ENCODE peak calls at places on chromosome X, in ten cellular contexts. One of them, this sample, is unnamed.

GRCh38 chrX:85203461-85203970 is 40.1 kb downstream of the SATL1 start:
- DNase-seq in GM12865: no peak
- DNase-seq in stimulated activated CD8-positive, alpha-beta memory T cell treated with anti-CD3 and anti-CD28 coated beads, Interleukin-7, amount 100 ng/mL, for 24 hours: no peak
- DNase-seq in activated T-helper 1 cell treated with anti-CD3 and anti-CD28 coated beads, Interleukin-12 subunit alpha, Interleukin-12 subunit beta, Interleukin-2, Interleukin-4 antibody, amounts not matched to agents 30 ng/mL and 10 ng/mL and 1 ng/mL, durations not matched to agents 14 hours and 24 hours and 36 hours: no peak
- DNase-seq in pancreas: no peak
- DNase-seq in naive thymus-derived CD4-positive, alpha-beta T cell: no peak
- DNase-seq in fibroblast of villous mesenchyme: no peak
- DNase-seq in omental fat pad: no peak
- DNase-seq in body of pancreas: no peak
- DNase-seq in cardiac fibroblast: no peak
- DNase-seq in this sample: no peak

GRCh38 chrX:154804957-154805695 is at the start of gene MPP1:
- DNase-seq in GM12865: peak
- DNase-seq in stimulated activated CD8-positive, alpha-beta memory T cell treated with anti-CD3 and anti-CD28 coated beads, Interleukin-7, amount 100 ng/mL, for 24 hours: peak
- DNase-seq in activated T-helper 1 cell treated with anti-CD3 and anti-CD28 coated beads, Interleukin-12 subunit alpha, Interleukin-12 subunit beta, Interleukin-2, Interleukin-4 antibody, amounts not matched to agents 30 ng/mL and 10 ng/mL and 1 ng/mL, durations not matched to agents 14 hours and 24 hours and 36 hours: peak
- DNase-seq in pancreas: peak
- DNase-seq in naive thymus-derived CD4-positive, alpha-beta T cell: peak
- DNase-seq in fibroblast of villous mesenchyme: peak
- DNase-seq in omental fat pad: no peak
- DNase-seq in body of pancreas: peak
- DNase-seq in cardiac fibroblast: peak
- DNase-seq in this sample: peak

GRCh38 chrX:10685923-10686595 is 65.7 kb upstream of the MID1 start:
- DNase-seq in GM12865: no peak
- DNase-seq in stimulated activated CD8-positive, alpha-beta memory T cell treated with anti-CD3 and anti-CD28 coated beads, Interleukin-7, amount 100 ng/mL, for 24 hours: no peak
- DNase-seq in activated T-helper 1 cell treated with anti-CD3 and anti-CD28 coated beads, Interleukin-12 subunit alpha, Interleukin-12 subunit beta, Interleukin-2, Interleukin-4 antibody, amounts not matched to agents 30 ng/mL and 10 ng/mL and 1 ng/mL, durations not matched to agents 14 hours and 24 hours and 36 hours: no peak
- DNase-seq in pancreas: no peak
- DNase-seq in naive thymus-derived CD4-positive, alpha-beta T cell: no peak
- DNase-seq in fibroblast of villous mesenchyme: no peak
- DNase-seq in omental fat pad: no peak
- DNase-seq in body of pancreas: no peak
- DNase-seq in cardiac fibroblast: no peak
- DNase-seq in this sample: no peak

GRCh38 chrX:38175140-38175539 is 45.5 kb downstream of the SRPX start:
- DNase-seq in GM12865: peak
- DNase-seq in stimulated activated CD8-positive, alpha-beta memory T cell treated with anti-CD3 and anti-CD28 coated beads, Interleukin-7, amount 100 ng/mL, for 24 hours: no peak
- DNase-seq in activated T-helper 1 cell treated with anti-CD3 and anti-CD28 coated beads, Interleukin-12 subunit alpha, Interleukin-12 subunit beta, Interleukin-2, Interleukin-4 antibody, amounts not matched to agents 30 ng/mL and 10 ng/mL and 1 ng/mL, durations not matched to agents 14 hours and 24 hours and 36 hours: no peak
- DNase-seq in pancreas: peak
- DNase-seq in naive thymus-derived CD4-positive, alpha-beta T cell: no peak
- DNase-seq in fibroblast of villous mesenchyme: peak
- DNase-seq in omental fat pad: no peak
- DNase-seq in body of pancreas: peak
- DNase-seq in cardiac fibroblast: no peak
- DNase-seq in this sample: peak

GRCh38 chrX:22063284-22063683 is 31.2 kb downstream of the PHEX start:
- DNase-seq in GM12865: peak
- DNase-seq in stimulated activated CD8-positive, alpha-beta memory T cell treated with anti-CD3 and anti-CD28 coated beads, Interleukin-7, amount 100 ng/mL, for 24 hours: no peak
- DNase-seq in activated T-helper 1 cell treated with anti-CD3 and anti-CD28 coated beads, Interleukin-12 subunit alpha, Interleukin-12 subunit beta, Interleukin-2, Interleukin-4 antibody, amounts not matched to agents 30 ng/mL and 10 ng/mL and 1 ng/mL, durations not matched to agents 14 hours and 24 hours and 36 hours: peak
- DNase-seq in pancreas: no peak
- DNase-seq in naive thymus-derived CD4-positive, alpha-beta T cell: no peak
- DNase-seq in fibroblast of villous mesenchyme: no peak
- DNase-seq in omental fat pad: no peak
- DNase-seq in body of pancreas: no peak
- DNase-seq in cardiac fibroblast: peak
- DNase-seq in this sample: no peak

GRCh38 chrX:79715448-79715847 is 299.1 kb upstream of the TBX22 start:
- DNase-seq in GM12865: no peak
- DNase-seq in stimulated activated CD8-positive, alpha-beta memory T cell treated with anti-CD3 and anti-CD28 coated beads, Interleukin-7, amount 100 ng/mL, for 24 hours: no peak
- DNase-seq in activated T-helper 1 cell treated with anti-CD3 and anti-CD28 coated beads, Interleukin-12 subunit alpha, Interleukin-12 subunit beta, Interleukin-2, Interleukin-4 antibody, amounts not matched to agents 30 ng/mL and 10 ng/mL and 1 ng/mL, durations not matched to agents 14 hours and 24 hours and 36 hours: no peak
- DNase-seq in pancreas: no peak
- DNase-seq in naive thymus-derived CD4-positive, alpha-beta T cell: no peak
- DNase-seq in fibroblast of villous mesenchyme: no peak
- DNase-seq in omental fat pad: no peak
- DNase-seq in body of pancreas: no peak
- DNase-seq in cardiac fibroblast: no peak
- DNase-seq in this sample: no peak

GRCh38 chrX:67692246-67692645 is 148.4 kb downstream of the AR start:
- DNase-seq in GM12865: peak
- DNase-seq in stimulated activated CD8-positive, alpha-beta memory T cell treated with anti-CD3 and anti-CD28 coated beads, Interleukin-7, amount 100 ng/mL, for 24 hours: no peak
- DNase-seq in activated T-helper 1 cell treated with anti-CD3 and anti-CD28 coated beads, Interleukin-12 subunit alpha, Interleukin-12 subunit beta, Interleukin-2, Interleukin-4 antibody, amounts not matched to agents 30 ng/mL and 10 ng/mL and 1 ng/mL, durations not matched to agents 14 hours and 24 hours and 36 hours: no peak
- DNase-seq in pancreas: no peak
- DNase-seq in naive thymus-derived CD4-positive, alpha-beta T cell: no peak
- DNase-seq in fibroblast of villous mesenchyme: peak
- DNase-seq in omental fat pad: no peak
- DNase-seq in body of pancreas: no peak
- DNase-seq in cardiac fibroblast: peak
- DNase-seq in this sample: no peak

GRCh38 chrX:118928126-118928525 is 46.3 kb upstream of the LONRF3 start:
- DNase-seq in GM12865: no peak
- DNase-seq in stimulated activated CD8-positive, alpha-beta memory T cell treated with anti-CD3 and anti-CD28 coated beads, Interleukin-7, amount 100 ng/mL, for 24 hours: no peak
- DNase-seq in activated T-helper 1 cell treated with anti-CD3 and anti-CD28 coated beads, Interleukin-12 subunit alpha, Interleukin-12 subunit beta, Interleukin-2, Interleukin-4 antibody, amounts not matched to agents 30 ng/mL and 10 ng/mL and 1 ng/mL, durations not matched to agents 14 hours and 24 hours and 36 hours: no peak
- DNase-seq in pancreas: no peak
- DNase-seq in naive thymus-derived CD4-positive, alpha-beta T cell: no peak
- DNase-seq in fibroblast of villous mesenchyme: peak
- DNase-seq in omental fat pad: no peak
- DNase-seq in body of pancreas: no peak
- DNase-seq in cardiac fibroblast: peak
- DNase-seq in this sample: no peak

GRCh38 chrX:153989971-153990655 is 17.6 kb downstream of the TMEM187 start:
- DNase-seq in GM12865: no peak
- DNase-seq in stimulated activated CD8-positive, alpha-beta memory T cell treated with anti-CD3 and anti-CD28 coated beads, Interleukin-7, amount 100 ng/mL, for 24 hours: no peak
- DNase-seq in activated T-helper 1 cell treated with anti-CD3 and anti-CD28 coated beads, Interleukin-12 subunit alpha, Interleukin-12 subunit beta, Interleukin-2, Interleukin-4 antibody, amounts not matched to agents 30 ng/mL and 10 ng/mL and 1 ng/mL, durations not matched to agents 14 hours and 24 hours and 36 hours: no peak
- DNase-seq in pancreas: no peak
- DNase-seq in naive thymus-derived CD4-positive, alpha-beta T cell: no peak
- DNase-seq in fibroblast of villous mesenchyme: no peak
- DNase-seq in omental fat pad: no peak
- DNase-seq in body of pancreas: no peak
- DNase-seq in cardiac fibroblast: no peak
- DNase-seq in this sample: no peak

This sample was measured in ELF-1.